ENCODE peak calls at places on chromosome X, in four cellular contexts. One of them, this sample, is unnamed.
A peak's percentile ranks its signal among the peaks of the same experiment; 100 is the strongest.

GRCh38 chrX:39016551-39016950 is 215.3 kb downstream of the MID1IP1 start:
- DNase-seq in cardiac muscle cell: no peak
- DNase-seq in hepatocyte: peak; percentile 63
- DNase-seq in breast epithelium: no peak
- DNase-seq in this sample: no peak

GRCh38 chrX:22134681-22135080 is 102.6 kb downstream of the PHEX start:
- DNase-seq in hepatocyte: peak; percentile 39
- DNase-seq in cardiac muscle cell: no peak
- DNase-seq in breast epithelium: no peak
- DNase-seq in this sample: no peak

GRCh38 chrX:126985960-126986359 is 166.4 kb downstream of the PRR32 start:
- DNase-seq in breast epithelium: no peak
- DNase-seq in hepatocyte: no peak
- DNase-seq in cardiac muscle cell: no peak
- DNase-seq in this sample: no peak

GRCh38 chrX:10077425-10078188 is 79.2 kb upstream of the CLCN4 start:
- DNase-seq in breast epithelium: no peak
- DNase-seq in cardiac muscle cell: no peak
- DNase-seq in hepatocyte: no peak
- DNase-seq in this sample: no peak

GRCh38 chrX:135389717-135390116 is 32.0 kb upstream of the SMIM10L2A start:
- DNase-seq in hepatocyte: peak; percentile 55
- DNase-seq in breast epithelium: no peak
- DNase-seq in cardiac muscle cell: no peak
- DNase-seq in this sample: no peak

GRCh38 chrX:1466971-1467561 is 14.4 kb upstream of the ASMTL start:
- DNase-seq in breast epithelium: peak; percentile 16
- DNase-seq in hepatocyte: no peak
- DNase-seq in cardiac muscle cell: no peak
- DNase-seq in this sample: no peak

GRCh38 chrX:119783026-119783425 is 8.4 kb downstream of the RPL39 start:
- DNase-seq in breast epithelium: no peak
- DNase-seq in hepatocyte: no peak
- DNase-seq in cardiac muscle cell: no peak
- DNase-seq in this sample: no peak

GRCh38 chrX:17030092-17030491 is 83.6 kb downstream of the REPS2 start:
- DNase-seq in breast epithelium: no peak
- DNase-seq in cardiac muscle cell: no peak
- DNase-seq in hepatocyte: no peak
- DNase-seq in this sample: no peak

GRCh38 chrX:154730271-154730883 is 20.5 kb downstream of the GAB3 start:
- DNase-seq in breast epithelium: no peak
- DNase-seq in cardiac muscle cell: no peak
- DNase-seq in hepatocyte: no peak
- DNase-seq in this sample: peak; percentile 46

GRCh38 chrX:124796989-124797388 is 450.6 kb downstream of the SH2D1A start:
- DNase-seq in cardiac muscle cell: no peak
- DNase-seq in hepatocyte: no peak
- DNase-seq in breast epithelium: no peak
- DNase-seq in this sample: no peak

GRCh38 chrX:8743126-8743732 is 11.3 kb upstream of the ANOS1 start:
- DNase-seq in breast epithelium: no peak
- DNase-seq in cardiac muscle cell: peak; percentile 78
- DNase-seq in hepatocyte: peak; percentile 50
- DNase-seq in this sample: no peak

GRCh38 chrX:76617020-76617419 is 189.5 kb downstream of the MAGEE1 start:
- DNase-seq in hepatocyte: no peak
- DNase-seq in cardiac muscle cell: no peak
- DNase-seq in breast epithelium: no peak
- DNase-seq in this sample: no peak

GRCh38 chrX:10608099-10608498 is 12.3 kb downstream of the MID1 start:
- DNase-seq in hepatocyte: no peak
- DNase-seq in cardiac muscle cell: no peak
- DNase-seq in breast epithelium: no peak
- DNase-seq in this sample: no peak

GRCh38 chrX:38379088-38379487 is 26.7 kb downstream of the OTC start:
- DNase-seq in cardiac muscle cell: no peak
- DNase-seq in breast epithelium: no peak
- DNase-seq in hepatocyte: no peak
- DNase-seq in this sample: no peak

GRCh38 chrX:19579485-19579884 is 64.2 kb upstream of the MAP3K15 start:
- DNase-seq in breast epithelium: no peak
- DNase-seq in cardiac muscle cell: no peak
- DNase-seq in hepatocyte: no peak
- DNase-seq in this sample: no peak

GRCh38 chrX:153420851-153421599 is 9.8 kb downstream of the ZFP92 start:
- DNase-seq in cardiac muscle cell: no peak
- DNase-seq in breast epithelium: no peak
- DNase-seq in hepatocyte: no peak
- DNase-seq in this sample: no peak

GRCh38 chrX:131779313-131779712 is 235.4 kb downstream of the OR13H1 start:
- DNase-seq in breast epithelium: no peak
- DNase-seq in cardiac muscle cell: no peak
- DNase-seq in hepatocyte: no peak
- DNase-seq in this sample: no peak

GRCh38 chrX:131778269-131779218 is 234.7 kb downstream of the OR13H1 start:
- DNase-seq in breast epithelium: peak; percentile 79
- DNase-seq in cardiac muscle cell: no peak
- DNase-seq in hepatocyte: no peak
- DNase-seq in this sample: no peak

GRCh38 chrX:131789664-131790063 is 233.4 kb upstream of the STK26 start:
- DNase-seq in hepatocyte: no peak
- DNase-seq in cardiac muscle cell: no peak
- DNase-seq in breast epithelium: no peak
- DNase-seq in this sample: no peak

DNA sequence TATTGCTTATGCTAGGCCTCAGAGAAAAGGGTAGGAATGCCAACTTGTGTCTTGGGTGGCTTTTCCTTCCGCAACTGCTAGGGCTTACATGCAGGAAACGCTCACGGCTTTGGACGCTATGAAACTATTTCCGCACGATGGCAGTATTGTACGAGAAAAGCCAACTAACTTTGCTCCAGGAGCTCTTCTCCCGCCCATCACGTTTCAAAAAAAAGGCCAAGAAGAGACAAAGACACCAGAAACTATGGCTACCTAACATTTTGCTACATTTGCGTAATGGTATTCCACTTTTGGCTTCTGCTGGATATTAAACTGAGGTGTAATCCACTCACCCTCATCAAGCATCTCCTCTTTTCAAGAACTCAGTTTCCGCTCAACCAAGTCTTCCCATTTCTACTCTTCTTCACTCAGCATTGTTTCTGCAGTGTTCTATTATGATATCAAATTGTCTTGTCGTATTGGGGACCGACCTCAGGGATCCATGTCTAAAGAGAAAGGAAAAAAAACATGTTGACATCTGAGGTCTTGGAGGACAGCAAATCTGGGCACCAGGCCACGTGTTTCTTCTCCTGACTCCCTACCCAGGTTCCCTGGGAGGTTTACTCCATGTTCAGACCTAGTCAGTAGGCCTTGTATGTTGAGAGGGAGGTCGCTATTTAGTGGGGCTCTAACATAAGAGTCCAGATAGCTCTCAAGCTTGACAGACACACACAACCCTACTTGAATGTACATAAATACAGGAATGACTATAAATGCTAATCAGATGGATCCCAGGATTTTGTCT is 239.4 kb upstream of the STK26 start:
- DNase-seq in cardiac muscle cell: no peak
- DNase-seq in hepatocyte: no peak
- DNase-seq in breast epithelium: peak; percentile 80
- DNase-seq in this sample: no peak
- H3K27ac ChIP-seq in cardiac muscle cell: no peak overlapping the region
- H3K27ac ChIP-seq in hepatocyte: no peak overlapping the region
- H3K27ac ChIP-seq in breast epithelium: no peak overlapping the region
- H3K27ac ChIP-seq in this sample: no peak overlapping the region

GRCh38 chrX:57270980-57271379 is 15.5 kb upstream of the FAAH2 start:
- DNase-seq in breast epithelium: no peak
- DNase-seq in hepatocyte: no peak
- DNase-seq in cardiac muscle cell: no peak
- DNase-seq in this sample: no peak

GRCh38 chrX:57266871-57267270 is 19.6 kb upstream of the FAAH2 start:
- DNase-seq in breast epithelium: no peak
- DNase-seq in hepatocyte: no peak
- DNase-seq in cardiac muscle cell: no peak
- DNase-seq in this sample: no peak

GRCh38 chrX:57266275-57266674 is 20.2 kb upstream of the FAAH2 start:
- DNase-seq in cardiac muscle cell: no peak
- DNase-seq in hepatocyte: no peak
- DNase-seq in breast epithelium: no peak
- DNase-seq in this sample: no peak

GRCh38 chrX:57265126-57265525 is 21.4 kb upstream of the FAAH2 start:
- DNase-seq in breast epithelium: no peak
- DNase-seq in hepatocyte: no peak
- DNase-seq in cardiac muscle cell: no peak
- DNase-seq in this sample: no peak

GRCh38 chrX:57267308-57267707 is 19.2 kb upstream of the FAAH2 start:
- DNase-seq in cardiac muscle cell: no peak
- DNase-seq in breast epithelium: no peak
- DNase-seq in hepatocyte: no peak
- DNase-seq in this sample: no peak
- H3K4me1 ChIP-seq in cardiac muscle cell: no peaks in the 10 kb centered on the region
- H3K4me1 ChIP-seq in breast epithelium: no peaks in the 10 kb centered on the region
- H3K4me1 ChIP-seq in hepatocyte: no peaks in the 10 kb centered on the region
- H3K4me1 ChIP-seq in this sample: no peaks in the 10 kb centered on the region

GRCh38 chrX:150642421-150642820 is 50.8 kb upstream of the MTMR1 start:
- DNase-seq in cardiac muscle cell: no peak
- DNase-seq in hepatocyte: no peak
- DNase-seq in breast epithelium: no peak
- DNase-seq in this sample: no peak
- H3K27ac ChIP-seq in cardiac muscle cell: no peak overlapping the region
- H3K27ac ChIP-seq in hepatocyte: no peak overlapping the region
- H3K27ac ChIP-seq in breast epithelium: no peak overlapping the region
- H3K27ac ChIP-seq in this sample: no peak overlapping the region

GRCh38 chrX:139141370-139141769 is 389.2 kb upstream of the F9 start:
- DNase-seq in breast epithelium: no peak
- DNase-seq in hepatocyte: no peak
- DNase-seq in cardiac muscle cell: no peak
- DNase-seq in this sample: no peak
- H3K4me1 ChIP-seq in breast epithelium: no peaks in the 10 kb centered on the region
- H3K4me1 ChIP-seq in hepatocyte: no peaks in the 10 kb centered on the region
- H3K4me1 ChIP-seq in cardiac muscle cell: no peaks in the 10 kb centered on the region
- H3K4me1 ChIP-seq in this sample: no peaks in the 10 kb centered on the region

GRCh38 chrX:15744181-15744867 is 6.3 kb downstream of the CA5B start:
- DNase-seq in cardiac muscle cell: no peak
- DNase-seq in breast epithelium: no peak
- DNase-seq in hepatocyte: peak; percentile 20
- DNase-seq in this sample: no peak
- H3K27ac ChIP-seq in cardiac muscle cell: no peak overlapping the region
- H3K27ac ChIP-seq in breast epithelium: no peak overlapping the region
- H3K27ac ChIP-seq in hepatocyte: no peak overlapping the region
- H3K27ac ChIP-seq in this sample: no peak overlapping the region